ENCODE peak calls at places on chromosomes 12 and 14, in seven cellular contexts. Z, Q, L, U, F, M and V are unnamed samples.
A peak's percentile ranks its signal among the peaks of the same experiment; 100 is the strongest.

GRCh38 chr14:104294983-104295680 is 156.7 kb downstream of the KIF26A start:
- DNase-seq in Z (peak; percentile 38), Q (no peak), L (peak; percentile 13), U (no peak), F (no peak), M (no peak), V (no peak)

GRCh38 chr14:93954900-93955891 is 21.2 kb downstream of the ASB2 start:
- DNase-seq in Z (no peak), Q (peak; percentile 62), L (no peak), U (no peak), F (no peak), M (no peak), V (peak; percentile 95)

GRCh38 chr12:77060883-77061240 is 4.5 kb downstream of the E2F7 start:
- DNase-seq in Z (no peak), Q (no peak), L (no peak), U (no peak), F (no peak), M (no peak), V (no peak)

GRCh38 chr12:100942984-100943749 is 148.6 kb downstream of the ANO4 start:
- DNase-seq in Z (no peak), Q (no peak), L (no peak), U (no peak), F (no peak), M (no peak), V (no peak)

GRCh38 chr12:38342444-38342843 is 25.9 kb downstream of the ALG10B start:
- DNase-seq in Z (no peak), Q (no peak), L (no peak), U (no peak), F (no peak), M (no peak), V (no peak)

GRCh38 chr12:19191563-19191962 is 62.0 kb downstream of the PLEKHA5 start:
- DNase-seq in Z (no peak), Q (no peak), L (peak; percentile 34), U (no peak), F (no peak), M (no peak), V (no peak)

GRCh38 chr12:63150255-63151060 is 543 bp downstream of the AVPR1A start:
- DNase-seq in Z (no peak), Q (no peak), L (peak; percentile 44), U (peak; percentile 24), F (peak; percentile 6), M (no peak), V (no peak)

GRCh38 chr14:105059035-105059916 is 6.0 kb downstream of the GPR132 start:
- DNase-seq in Z (no peak), Q (no peak), L (no peak), U (no peak), F (no peak), M (no peak), V (no peak)

GRCh38 chr12:107474639-107475539 is 210.7 kb upstream of the PWP1 start:
- DNase-seq in Z (no peak), Q (no peak), L (no peak), U (no peak), F (no peak), M (no peak), V (no peak)

GRCh38 chr14:65377576-65377975 is 35.0 kb upstream of the FUT8 start:
- DNase-seq in Z (no peak), Q (no peak), L (no peak), U (peak; percentile 15), F (no peak), M (no peak), V (no peak)

GRCh38 chr14:64743061-64743460 is 38.8 kb downstream of the PLEKHG3 start:
- DNase-seq in Z (no peak), Q (no peak), L (no peak), U (no peak), F (no peak), M (no peak), V (no peak)

GRCh38 chr14:21940887-21941855 is 267.6 kb upstream of the OR4E1 start:
- DNase-seq in Z (peak; percentile 49), Q (no peak), L (peak; percentile 10), U (no peak), F (peak; percentile 4), M (peak; percentile 33), V (no peak)

GRCh38 chr14:58882577-58883018 is 244.8 kb downstream of the DACT1 start:
- DNase-seq in Z (no peak), Q (no peak), L (no peak), U (no peak), F (peak; percentile 50), M (no peak), V (no peak)

GRCh38 chr12:124687695-124688301 is 120.4 kb upstream of the NCOR2 start:
- DNase-seq in Z (no peak), Q (no peak), L (peak; percentile 88), U (peak; percentile 43), F (no peak), M (no peak), V (no peak)

GRCh38 chr14:105760691-105761344 is 234.4 kb downstream of the TMEM121 start:
- DNase-seq in Z (no peak), Q (no peak), L (no peak), U (no peak), F (no peak), M (no peak), V (no peak)

GRCh38 chr14:26730929-26731618 is 133.2 kb upstream of the NOVA1 start:
- DNase-seq in Z (peak; percentile 30), Q (no peak), L (peak; percentile 57), U (no peak), F (no peak), M (peak; percentile 58), V (no peak)

GRCh38 chr12:31897791-31898503 is 61.3 kb upstream of the RESF1 start:
- DNase-seq in Z (no peak), Q (peak; percentile 52), L (no peak), U (peak; percentile 16), F (peak; percentile 9), M (peak; percentile 69), V (peak; percentile 50)

GRCh38 chr12:124767075-124767821 is 96.4 kb downstream of the SCARB1 start:
- DNase-seq in Z (peak; percentile 67), Q (peak; percentile 24), L (peak; percentile 84), U (peak; percentile 80), F (peak; percentile 58), M (peak; percentile 87), V (no peak)

GRCh38 chr14:74478996-74479635 is 14.0 kb downstream of the NPC2 start:
- DNase-seq in Z (peak; percentile 45), Q (no peak), L (peak; percentile 49), U (no peak), F (peak; percentile 38), M (no peak), V (no peak)

GRCh38 chr14:22390824-22391461 is 198.1 kb downstream of the DAD1 start:
- DNase-seq in Z (no peak), Q (no peak), L (no peak), U (no peak), F (no peak), M (no peak), V (no peak)